ENCODE peak calls at places on chromosomes 12 and 14, in four cellular contexts. A is epithelial cell of esophagus, N is pancreas, F is cardiac fibroblast. B is an unnamed sample.

GRCh38 chr12:96130396-96131059 is 63.6 kb upstream of the ELK3 start:
- DNase-seq in F (no peak), A (no peak), N (no peak), B (no peak)

GRCh38 chr12:124727244-124727673 is 136.4 kb downstream of the SCARB1 start:
- DNase-seq in F (peak; percentile 56), A (peak; percentile 63), N (peak; percentile 73), B (no peak)

GRCh38 chr12:104632724-104633181 is 176.0 kb downstream of the CHST11 start:
- DNase-seq in A (no peak), N (no peak), F (peak; percentile 36), B (no peak)

GRCh38 chr14:59116984-59117415 is 71.5 kb upstream of the DAAM1 start:
- DNase-seq in F (no peak), N (no peak), A (peak; percentile 57), B (peak; percentile 45)

GRCh38 chr12:62732861-62733427 is 202.0 kb downstream of the PPM1H start:
- DNase-seq in F (peak; percentile 84), A (peak; percentile 56), N (no peak), B (peak; percentile 47)

GRCh38 chr12:65121049-65121955 is at the start of gene WIF1:
- DNase-seq in A (peak; percentile 35), F (no peak), N (peak; percentile 18), B (peak; percentile 17)

GRCh38 chr12:95546491-95546813 is 4.8 kb downstream of the USP44 start:
- DNase-seq in N (no peak), F (no peak), A (no peak), B (no peak)

GRCh38 chr12:122454250-122454721 is 31.8 kb upstream of the CLIP1 start:
- DNase-seq in A (no peak), N (no peak), F (no peak), B (no peak)

GRCh38 chr14:57533214-57533613 is 39.6 kb upstream of the CCDC198 start:
- DNase-seq in F (peak; percentile 52), A (peak; percentile 25), N (no peak), B (peak; percentile 32)

GRCh38 chr12:113844495-113845175 is 121.5 kb downstream of the RBM19 start:
- DNase-seq in F (no peak), A (no peak), N (no peak), B (no peak)

GRCh38 chr12:109358154-109358869 is 10.6 kb downstream of the MYO1H start:
- DNase-seq in A (no peak), F (peak; percentile 40), N (no peak), B (no peak)

GRCh38 chr12:132168311-132169031 is 24.2 kb downstream of the NOC4L start:
- DNase-seq in F (no peak), A (no peak), N (no peak), B (no peak)

GRCh38 chr14:79631276-79631675 is 580.0 kb downstream of the DIO2 start:
- DNase-seq in N (no peak), A (no peak), F (no peak), B (no peak)

GRCh38 chr14:102973706-102974280 is 51.3 kb downstream of the AMN start:
- DNase-seq in N (no peak), F (no peak), A (no peak), B (no peak)

GRCh38 chr12:40870981-40871380 is 178.7 kb downstream of the CNTN1 start:
- DNase-seq in F (no peak), A (no peak), N (no peak), B (no peak)

GRCh38 chr12:62522984-62523383 is 56.4 kb downstream of the MON2 start:
- DNase-seq in N (no peak), F (peak; percentile 22), A (peak; percentile 4), B (peak; percentile 11)

GRCh38 chr12:7099290-7099996 is 7.2 kb upstream of the C1R start:
- DNase-seq in F (no peak), A (no peak), N (no peak), B (no peak)

GRCh38 chr14:105193916-105194782 is 13.0 kb upstream of the NUDT14 start:
- DNase-seq in A (peak; percentile 16), N (no peak), F (no peak), B (no peak)

GRCh38 chr14:59699422-59699821 is 122.8 kb upstream of the CCDC175 start:
- DNase-seq in N (no peak), A (no peak), F (no peak), B (no peak)

GRCh38 chr12:109994262-109995175 is 1.6 kb downstream of the GIT2 start:
- DNase-seq in A (peak; percentile 22), F (peak; percentile 51), N (no peak), B (peak; percentile 39)

GRCh38 chr12:4178424-4179184 is 95.0 kb upstream of the CCND2 start:
- DNase-seq in F (no peak), A (peak; percentile 69), N (no peak), B (peak; percentile 67)

GRCh38 chr14:24260780-24261157 is 2.2 kb downstream of the TGM1 start:
- DNase-seq in N (no peak), A (no peak), F (no peak), B (no peak)

GRCh38 chr14:24261969-24262327 is 1.0 kb downstream of the TGM1 start:
- DNase-seq in N (no peak), A (no peak), F (no peak), B (no peak)

GRCh38 chr14:24262821-24263733 is at the start of gene TGM1:
- DNase-seq in N (no peak), A (peak; percentile 41), F (no peak), B (peak; percentile 22)

GRCh38 chr14:24260026-24260779 is 2.8 kb downstream of the TGM1 start:
- DNase-seq in F (no peak), N (no peak), A (no peak), B (no peak)

GRCh38 chr14:24261256-24261968 is 1.6 kb downstream of the TGM1 start:
- DNase-seq in A (no peak), F (no peak), N (no peak), B (no peak)
- H3K4me3 ChIP-seq in A (peak overlapping the region; percentile 55), F (no peak overlapping the region), N (no peak overlapping the region), B (peak overlapping the region; percentile 29)

GRCh38 chr14:68564826-68565760 is 227.8 kb downstream of the ZFP36L1 start:
- DNase-seq in N (no peak), F (peak; percentile 27), A (peak; percentile 23), B (no peak)
- H3K4me3 ChIP-seq in N (no peak overlapping the region), F (no peak overlapping the region), A (no peak overlapping the region), B (no peak overlapping the region)

GRCh38 chr12:84150226-84150625 is 762.4 kb downstream of the SLC6A15 start:
- DNase-seq in N (no peak), F (no peak), A (peak; percentile 88), B (peak; percentile 87)
- H3K4me3 ChIP-seq in N (no peak overlapping the region), F (no peak overlapping the region), A (no peak overlapping the region), B (no peak overlapping the region)

GRCh38 chr12:72295744-72296143 is 23.6 kb downstream of the TRHDE start:
- DNase-seq in N (no peak), F (peak; percentile 6), A (no peak), B (no peak)

GRCh38 chr12:72297666-72298065 is 25.5 kb downstream of the TRHDE start:
- DNase-seq in A (no peak), N (no peak), F (no peak), B (no peak)

GRCh38 chr12:72293701-72294100 is 21.5 kb downstream of the TRHDE start:
- DNase-seq in N (no peak), A (no peak), F (no peak), B (no peak)

GRCh38 chr12:72295101-72295500 is 22.9 kb downstream of the TRHDE start:
- DNase-seq in N (no peak), F (no peak), A (no peak), B (no peak)

DNA sequence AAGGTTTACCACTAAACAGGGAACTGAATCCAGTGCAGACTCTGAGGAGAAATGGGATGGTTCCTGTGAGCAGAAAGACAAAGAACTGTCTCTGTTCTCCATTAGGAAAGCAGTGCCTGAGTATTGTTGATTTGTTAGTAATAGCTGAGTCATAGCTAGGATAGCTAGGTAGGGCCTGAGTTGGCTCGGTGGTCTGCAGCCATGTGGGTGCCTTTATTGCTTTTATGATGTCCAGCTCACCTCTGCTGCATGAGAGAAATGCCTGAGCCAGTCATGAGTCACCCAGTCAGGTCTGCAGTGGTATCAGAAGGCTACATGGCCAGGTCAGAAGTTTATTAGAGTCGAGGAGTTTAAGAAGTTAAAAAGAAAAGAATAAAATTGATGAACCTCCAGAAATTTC is 24.2 kb downstream of the TRHDE start:
- DNase-seq in A (peak; percentile 18), N (no peak), F (peak; percentile 13), B (peak; percentile 6)
- H3K4me3 ChIP-seq in A (no peak overlapping the region), N (no peak overlapping the region), F (no peak overlapping the region), B (no peak overlapping the region)

GRCh38 chr12:133192847-133193246 is 11.6 kb downstream of the ZNF268 start:
- DNase-seq in N (no peak), A (no peak), F (no peak), B (no peak)

DNA sequence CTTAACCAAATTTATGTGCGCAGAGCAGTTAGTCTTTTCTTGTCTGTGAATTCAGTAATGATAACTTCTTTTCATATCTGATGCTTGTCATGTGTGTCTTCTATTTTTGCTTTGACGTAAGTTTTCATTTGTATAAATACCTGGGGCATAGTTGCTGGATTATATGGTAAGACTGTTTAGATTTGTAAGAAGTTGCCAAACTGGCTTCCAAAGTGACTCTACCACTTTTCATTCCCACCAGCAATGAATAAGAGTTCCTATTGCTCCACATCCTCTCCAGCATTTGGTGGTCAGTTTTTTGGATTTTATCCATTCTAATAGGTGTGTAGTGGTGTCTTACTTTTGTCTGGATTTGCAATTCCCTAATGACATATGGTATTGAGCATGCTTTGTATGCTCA is 8.9 kb downstream of the ZNF268 start:
- DNase-seq in N (no peak), F (no peak), A (peak; percentile 54), B (no peak)
- H3K4me3 ChIP-seq in N (no peak overlapping the region), F (no peak overlapping the region), A (no peak overlapping the region), B (no peak overlapping the region)

B was measured in bronchial epithelial cell.